ENCODE peak calls at places on chromosomes 7 and 10, in ten cellular contexts. A is astrocyte of the hippocampus; H is CD8-positive, alpha-beta memory T cell; N is Caki2; V is ELF-1; T is neural crest cell; W is HEK293T; U is NCI-H510A treated with DMSO at 0.1 percent for 48 hours; Y is foreskin fibroblast; B is mesendoderm. G is an unnamed sample.

GRCh38 chr10:53440641-53441040 is 668.1 kb upstream of the MBL2 start:
- DNase-seq in Y (no peak), B (no peak), W (no peak), H (no peak), V (no peak), N (no peak), T (no peak), A (no peak), U (no peak), G (no peak)

GRCh38 chr10:114545071-114545470 is 113.0 kb downstream of the ABLIM1 start:
- DNase-seq in B (no peak), U (no peak), A (peak), H (no peak), W (no peak), N (no peak), T (no peak), V (no peak), Y (no peak), G (no peak)

GRCh38 chr10:106711313-106711906 is 453.1 kb downstream of the SORCS1 start:
- DNase-seq in Y (peak), H (no peak), B (peak), A (peak), V (peak), T (peak), N (peak), W (peak), U (no peak), G (peak)

GRCh38 chr7:25735674-25736242 is 416.2 kb upstream of the NFE2L3 start:
- DNase-seq in V (no peak), W (no peak), T (no peak), H (no peak), Y (no peak), B (no peak), U (no peak), N (no peak), A (no peak), G (no peak)

GRCh38 chr10:24908793-24909423 is 43.5 kb downstream of the PRTFDC1 start:
- DNase-seq in W (no peak), T (no peak), N (peak), A (peak), U (no peak), V (no peak), Y (peak), H (no peak), B (no peak), G (no peak)

GRCh38 chr7:39421661-39422060 is 144.5 kb upstream of the YAE1 start:
- DNase-seq in H (no peak), U (no peak), B (no peak), N (no peak), W (no peak), A (no peak), Y (no peak), T (no peak), V (no peak), G (no peak)

GRCh38 chr10:34407227-34407626 is 407.9 kb downstream of the PARD3 start:
- DNase-seq in W (no peak), V (no peak), H (no peak), T (no peak), Y (peak), U (no peak), A (no peak), N (peak), B (no peak), G (no peak)

GRCh38 chr7:44372560-44373417 is 47.4 kb upstream of the CAMK2B start:
- DNase-seq in N (no peak), V (no peak), H (no peak), Y (peak), W (no peak), U (no peak), B (no peak), T (no peak), A (no peak), G (no peak)

GRCh38 chr7:1083729-1084657 is 3.9 kb upstream of the GPER1 start:
- DNase-seq in Y (no peak), A (no peak), V (no peak), W (no peak), N (no peak), H (no peak), B (no peak), T (no peak), U (no peak), G (no peak)

GRCh38 chr10:84537447-84537931 is 209.1 kb downstream of the CCSER2 start:
- DNase-seq in B (peak), A (peak), W (peak), U (peak), T (peak), Y (peak), H (peak), N (peak), V (peak), G (peak)

GRCh38 chr10:35007858-35008301 is 82.3 kb downstream of the CUL2 start:
- DNase-seq in A (no peak), N (peak), H (no peak), T (no peak), V (peak), U (no peak), Y (no peak), W (peak), B (peak), G (no peak)

GRCh38 chr7:158016171-158017087 is 571.2 kb downstream of the PTPRN2 start:
- DNase-seq in T (no peak), U (peak), V (peak), N (no peak), B (peak), A (peak), Y (no peak), W (no peak), H (no peak), G (no peak)

GRCh38 chr7:482521-483083 is 37.0 kb downstream of the PDGFA start:
- DNase-seq in B (no peak), V (no peak), U (no peak), T (no peak), Y (no peak), H (no peak), A (no peak), N (no peak), W (no peak), G (no peak)

GRCh38 chr10:127148066-127148932 is 48.1 kb downstream of the INSYN2A start:
- DNase-seq in T (no peak), Y (peak), V (no peak), A (peak), B (peak), N (peak), W (no peak), U (no peak), H (no peak), G (no peak)

GRCh38 chr10:20457656-20458055 is 439.5 kb downstream of the NEBL start:
- DNase-seq in U (no peak), W (no peak), A (no peak), H (no peak), N (no peak), B (no peak), V (no peak), T (no peak), Y (no peak), G (no peak)

GRCh38 chr10:125779403-125780327 is 4.0 kb upstream of the MMP21 start:
- DNase-seq in T (no peak), U (no peak), Y (no peak), A (no peak), N (no peak), H (no peak), V (no peak), W (no peak), B (no peak), G (no peak)

GRCh38 chr7:86939197-86939814 is 120.1 kb downstream of the ELAPOR2 start:
- DNase-seq in A (peak), B (peak), H (peak), W (peak), Y (peak), U (peak), V (no peak), T (peak), N (peak), G (peak)

GRCh38 chr7:333399-333776 is 43.4 kb downstream of the FOXL3 start:
- DNase-seq in H (no peak), B (no peak), U (no peak), N (peak), Y (no peak), W (no peak), T (no peak), V (peak), A (peak), G (no peak)

GRCh38 chr7:138064856-138065357 is 11.4 kb upstream of the AKR1D1 start:
- DNase-seq in B (peak), N (no peak), T (no peak), V (peak), Y (peak), A (no peak), H (no peak), W (no peak), U (no peak), G (no peak)

GRCh38 chr7:146116452-146117219 is at the start of gene CNTNAP2:
- DNase-seq in V (peak), H (no peak), Y (no peak), T (peak), N (peak), W (peak), A (peak), U (peak), B (peak), G (no peak)

GRCh38 chr7:48511021-48511579 is 339.8 kb downstream of the ABCA13 start:
- DNase-seq in U (no peak), N (no peak), Y (no peak), T (no peak), V (no peak), B (no peak), W (no peak), A (peak), H (no peak), G (no peak)

GRCh38 chr7:101922631-101923275 is 105.3 kb downstream of the CUX1 start:
- DNase-seq in V (no peak), B (no peak), A (no peak), U (no peak), W (no peak), N (no peak), T (no peak), H (no peak), Y (no peak), G (no peak)

GRCh38 chr7:50349963-50350944 is 45.7 kb downstream of the IKZF1 start:
- DNase-seq in W (no peak), A (no peak), Y (no peak), T (no peak), V (no peak), N (no peak), B (no peak), H (peak), U (no peak), G (no peak)

GRCh38 chr10:28775773-28776172 is 98.5 kb downstream of the BAMBI start:
- DNase-seq in A (no peak), V (no peak), T (no peak), U (no peak), B (no peak), W (no peak), Y (no peak), H (no peak), N (no peak), G (no peak)

GRCh38 chr10:29563420-29564035 is 71.2 kb downstream of the SVIL start:
- DNase-seq in U (no peak), T (no peak), N (no peak), W (no peak), B (no peak), A (no peak), H (no peak), Y (no peak), V (no peak), G (no peak)